ENCODE peak calls at places on chromosome 19, in six cellular contexts. B is dorsolateral prefrontal cortex, S is hepatocyte, X is GM23338, D is left lung, I is mammary epithelial cell. E is an unnamed sample.

GRCh38 chr19:23273022-23273593 is 22.9 kb upstream of the ZNF724 start:
- DNase-seq in D (no peak), S (no peak), X (no peak), I (peak; percentile 39), B (no peak), E (no peak)

GRCh38 chr19:18772620-18773587 is 18.2 kb downstream of the COMP start:
- DNase-seq in X (peak; percentile 4), S (no peak), D (no peak), B (no peak), I (peak; percentile 79), E (no peak)

GRCh38 chr19:19155495-19156219 is 14.4 kb downstream of the MEF2B start:
- DNase-seq in B (no peak), D (no peak), I (no peak), S (no peak), X (no peak), E (no peak)

GRCh38 chr19:3368848-3369336 is 2.5 kb downstream of the NFIC start:
- DNase-seq in X (no peak), D (no peak), B (no peak), S (no peak), I (peak; percentile 61), E (no peak)

GRCh38 chr19:30558793-30559192 is 186.6 kb downstream of the ZNF536 start:
- DNase-seq in S (no peak), I (no peak), D (no peak), B (no peak), X (no peak), E (no peak)

GRCh38 chr19:15268192-15268927 is 36.1 kb upstream of the EPHX3 start:
- DNase-seq in S (no peak), B (no peak), D (no peak), X (no peak), I (no peak), E (no peak)

GRCh38 chr19:31500540-31500830 is 151.2 kb upstream of the TSHZ3 start:
- DNase-seq in D (no peak), B (no peak), S (no peak), I (no peak), X (no peak), E (no peak)

GRCh38 chr19:41871573-41872383 is 5.3 kb upstream of the CD79A start:
- DNase-seq in B (no peak), S (no peak), X (peak; percentile 35), D (no peak), I (no peak), E (no peak)

GRCh38 chr19:15836595-15837398 is 21.3 kb upstream of the OR10H1 start:
- DNase-seq in D (peak; percentile 98), S (no peak), X (no peak), I (peak; percentile 92), B (peak; percentile 97), E (peak; percentile 91)

GRCh38 chr19:55452381-55453325 is 8.8 kb downstream of the ISOC2 start:
- DNase-seq in S (peak; percentile 78), B (peak; percentile 97), I (peak; percentile 40), D (no peak), X (peak; percentile 95), E (no peak)

GRCh38 chr19:2495130-2495641 is 19.3 kb downstream of the GADD45B start:
- DNase-seq in D (peak; percentile 90), B (no peak), S (peak; percentile 84), X (no peak), I (peak; percentile 55), E (no peak)

GRCh38 chr19:2529473-2529918 is 53.6 kb downstream of the GADD45B start:
- DNase-seq in S (peak; percentile 79), D (no peak), X (no peak), I (peak; percentile 98), B (no peak), E (no peak)

GRCh38 chr19:7851623-7852500 is 21.8 kb downstream of the EVI5L start:
- DNase-seq in I (no peak), B (peak; percentile 96), X (no peak), S (no peak), D (no peak), E (no peak)

GRCh38 chr19:14080887-14081796 is 4.4 kb downstream of the C19orf67 start:
- DNase-seq in X (peak; percentile 100), I (peak; percentile 98), B (peak; percentile 98), D (peak; percentile 99), S (peak; percentile 99), E (peak; percentile 90)

GRCh38 chr19:19211499-19212432 is at the start of gene NCAN:
- DNase-seq in I (no peak), X (peak; percentile 84), B (no peak), D (no peak), S (no peak), E (no peak)

GRCh38 chr19:44527554-44527953 is 1.9 kb downstream of the CEACAM20 start:
- DNase-seq in I (no peak), D (no peak), B (no peak), X (no peak), S (no peak), E (no peak)

GRCh38 chr19:5314907-5315298 is 25.7 kb downstream of the PTPRS start:
- DNase-seq in X (no peak), B (no peak), S (no peak), I (no peak), D (no peak), E (no peak)

GRCh38 chr19:51632126-51632525 is 1.9 kb upstream of the SIGLEC5 start:
- DNase-seq in I (no peak), B (no peak), X (no peak), D (no peak), S (no peak), E (no peak)

GRCh38 chr19:40241809-40242384 is 15.4 kb upstream of the CCNP start:
- DNase-seq in B (peak; percentile 88), I (no peak), S (no peak), X (no peak), D (no peak), E (no peak)

GRCh38 chr19:10404888-10405808 is 1.8 kb upstream of the CDC37 start:
- DNase-seq in B (no peak), I (no peak), S (peak; percentile 14), X (peak; percentile 55), D (no peak), E (no peak)

GRCh38 chr19:32448026-32448425 is 42.5 kb downstream of the DPY19L3 start:
- DNase-seq in I (no peak), X (no peak), B (no peak), D (no peak), S (no peak), E (no peak)

GRCh38 chr19:33624586-33625153 is 2.9 kb downstream of the CHST8 start:
- DNase-seq in I (no peak), S (no peak), X (no peak), B (no peak), D (no peak), E (no peak)

GRCh38 chr19:47310819-47311218 is 1.2 kb downstream of the C5AR1 start:
- DNase-seq in S (peak; percentile 23), B (no peak), I (no peak), D (peak; percentile 74), X (no peak), E (no peak)

GRCh38 chr19:38035515-38036495 is 128.8 kb downstream of the SIPA1L3 start:
- DNase-seq in B (no peak), D (no peak), S (no peak), I (no peak), X (no peak), E (no peak)

GRCh38 chr19:55641376-55642152 is 762 bp downstream of the ZNF580 start:
- DNase-seq in S (no peak), X (peak; percentile 67), I (peak; percentile 23), B (no peak), D (no peak), E (no peak)

GRCh38 chr19:53942001-53942786 is 20.5 kb upstream of the CACNG8 start:
- DNase-seq in B (no peak), D (no peak), I (no peak), X (peak; percentile 99), S (peak; percentile 24), E (no peak)

GRCh38 chr19:3028305-3029069 is 593 bp downstream of the TLE2 start:
- DNase-seq in X (peak; percentile 79), B (no peak), D (no peak), S (peak; percentile 65), I (no peak), E (no peak)

GRCh38 chr19:41706741-41707501 is 1.5 kb upstream of the CEACAM5 start:
- DNase-seq in I (peak; percentile 51), B (no peak), X (peak; percentile 93), D (peak; percentile 64), S (peak; percentile 15), E (no peak)

GRCh38 chr19:12374026-12374425 is 8.5 kb upstream of the ZNF442 start:
- DNase-seq in I (no peak), B (no peak), S (no peak), X (no peak), D (no peak), E (no peak)
- H3K27ac ChIP-seq in I (no peak overlapping the region), B (no peak overlapping the region), S (no peak overlapping the region), X (no peak overlapping the region), D (no peak overlapping the region), E (no peak overlapping the region)

GRCh38 chr19:1449467-1450442 is at the start of gene APC2:
- DNase-seq in B (peak; percentile 82), S (peak; percentile 49), D (no peak), I (no peak), X (peak; percentile 95), E (no peak)
- H3K27me3 ChIP-seq in B (no peaks in the 10 kb centered on the region), S (peaks cover 81% of the 10 kb centered on the region), D (peaks cover 100% of the 10 kb centered on the region), I (peaks cover 40% of the 10 kb centered on the region), X (peaks cover 45% of the 10 kb centered on the region), E (peaks cover 96% of the 10 kb centered on the region)

GRCh38 chr19:35806597-35806996 is 6.0 kb downstream of the PRODH2 start:
- DNase-seq in S (no peak), X (peak; percentile 40), D (no peak), B (no peak), I (no peak), E (no peak)

GRCh38 chr19:35807633-35808032 is 5.0 kb downstream of the PRODH2 start:
- DNase-seq in I (no peak), B (no peak), S (no peak), D (no peak), X (no peak), E (no peak)

GRCh38 chr19:35801828-35802227 is 10.8 kb downstream of the PRODH2 start:
- DNase-seq in S (no peak), X (no peak), I (no peak), B (no peak), D (no peak), E (no peak)

GRCh38 chr19:35811317-35812219 is 1.1 kb downstream of the PRODH2 start:
- DNase-seq in S (no peak), D (no peak), I (no peak), B (no peak), X (no peak), E (no peak)

DNA sequence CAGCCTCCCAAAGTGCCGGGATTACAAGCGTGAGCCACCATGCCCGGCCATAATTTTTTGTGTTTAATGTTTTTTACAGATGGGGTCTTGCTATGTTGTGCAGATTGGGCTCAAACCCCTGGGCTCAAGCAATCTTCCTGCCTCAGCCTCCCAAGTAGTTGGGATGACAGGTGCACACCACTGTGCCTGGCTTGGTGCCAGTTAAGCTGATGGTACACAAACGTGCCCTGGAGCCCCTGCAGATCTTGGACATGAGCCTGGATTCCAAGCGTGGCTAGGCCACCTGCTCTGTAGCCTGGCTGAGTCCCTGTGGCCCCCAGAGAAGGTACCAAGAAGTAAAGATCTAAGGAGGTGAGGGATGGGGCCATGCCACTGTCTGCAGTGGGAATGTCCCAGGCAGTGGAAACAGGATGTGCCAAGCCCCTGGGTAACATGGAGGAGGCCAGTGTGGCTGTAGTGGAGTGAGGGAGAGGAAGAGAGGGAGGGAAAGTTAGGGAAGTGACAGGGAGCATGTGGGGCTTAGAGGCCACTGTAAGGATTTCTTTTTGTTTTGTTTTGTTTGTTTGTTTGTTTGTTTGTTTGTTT is 7.0 kb downstream of the PRODH2 start:
- DNase-seq in S (no peak), D (no peak), I (no peak), B (no peak), X (no peak), E (no peak)
- H3K27ac ChIP-seq in S (no peak overlapping the region), D (no peak overlapping the region), I (no peak overlapping the region), B (no peak overlapping the region), X (no peak overlapping the region), E (no peak overlapping the region)

GRCh38 chr19:11480927-11481776 is at the start of gene ELAVL3:
- DNase-seq in X (peak; percentile 76), S (no peak), I (no peak), D (no peak), B (peak; percentile 63), E (no peak)
- H3K27me3 ChIP-seq in X (peaks cover 34% of the 10 kb centered on the region), S (peaks cover 55% of the 10 kb centered on the region), I (peaks cover 25% of the 10 kb centered on the region), D (peaks cover 69% of the 10 kb centered on the region), B (no peaks in the 10 kb centered on the region), E (peaks cover 69% of the 10 kb centered on the region)

E was measured in esophagus squamous epithelium.